ENCODE peak calls at places on chromosomes 13 and 19, in nine cellular contexts. B, Q, S, Y, A, E, O, V and Z are unnamed samples.

GRCh38 chr19:10352764-10353671 is 13.6 kb upstream of the ICAM3 start:
- DNase-seq in S (no peak), Y (no peak), E (no peak), O (no peak), Q (no peak), A (no peak), V (peak; percentile 64), B (no peak), Z (no peak)

GRCh38 chr13:111228262-111229144 is 91.9 kb upstream of the TEX29 start:
- DNase-seq in A (peak; percentile 45), Q (no peak), O (no peak), V (no peak), B (no peak), S (no peak), E (no peak), Y (peak; percentile 79), Z (no peak)

GRCh38 chr19:18464646-18465045 is 26.7 kb upstream of the ISYNA1 start:
- DNase-seq in O (no peak), A (peak; percentile 86), B (no peak), Y (peak; percentile 79), V (peak; percentile 90), S (peak; percentile 85), E (no peak), Q (peak; percentile 71), Z (no peak)

GRCh38 chr19:23311551-23311950 is 61.4 kb upstream of the ZNF724 start:
- DNase-seq in A (no peak), Y (no peak), E (no peak), O (no peak), S (no peak), B (no peak), V (no peak), Q (no peak), Z (no peak)

GRCh38 chr19:45099465-45100201 is 6.7 kb downstream of the PPP1R37 start:
- DNase-seq in S (no peak), E (no peak), O (no peak), Q (no peak), A (no peak), V (no peak), B (no peak), Y (no peak), Z (no peak)

GRCh38 chr13:99995503-99996176 is 14.1 kb downstream of the ZIC2 start:
- DNase-seq in V (no peak), S (no peak), Q (no peak), Y (no peak), B (no peak), E (no peak), A (peak; percentile 31), O (no peak), Z (no peak)

GRCh38 chr19:20664917-20665781 is 3.8 kb upstream of the ZNF626 start:
- DNase-seq in V (no peak), B (no peak), A (no peak), Y (no peak), E (peak; percentile 16), O (no peak), S (no peak), Q (peak; percentile 49), Z (no peak)

GRCh38 chr13:101149735-101150380 is 266.4 kb downstream of the NALCN start:
- DNase-seq in S (peak; percentile 34), V (peak; percentile 33), Y (no peak), E (peak; percentile 52), B (no peak), A (no peak), Q (no peak), O (no peak), Z (no peak)

GRCh38 chr13:20860844-20861243 is 41.7 kb downstream of the XPO4 start:
- DNase-seq in A (no peak), E (no peak), V (no peak), S (no peak), B (no peak), O (no peak), Q (no peak), Y (no peak), Z (no peak)

GRCh38 chr19:14118165-14119051 is 846 bp upstream of the PRKACA start:
- DNase-seq in O (peak; percentile 49), B (no peak), Q (peak; percentile 24), V (peak; percentile 63), E (peak; percentile 53), A (peak; percentile 57), S (no peak), Y (no peak), Z (peak; percentile 41)

GRCh38 chr19:27777726-27778125 is 1435.2 kb downstream of the UQCRFS1 start:
- DNase-seq in Y (no peak), A (no peak), B (no peak), S (no peak), V (no peak), E (no peak), Q (no peak), O (no peak), Z (no peak)